ENCODE peak calls at places on chromosomes 11 and 22, in four cellular contexts. J, T, P and K are unnamed samples.

GRCh38 chr11:61138940-61139339 is 22.3 kb downstream of the VPS37C start:
- DNase-seq in P (no peak), J (peak; percentile 65), T (no peak), K (no peak)

GRCh38 chr11:44634401-44635281 is 69.2 kb downstream of the CD82 start:
- DNase-seq in J (no peak), P (peak; percentile 76), T (no peak), K (no peak)

GRCh38 chr11:111631034-111631665 is 28.9 kb downstream of the SIK2 start:
- DNase-seq in J (no peak), T (no peak), P (no peak), K (no peak)

GRCh38 chr22:38304526-38304925 is 12.7 kb downstream of the CSNK1E start:
- DNase-seq in T (no peak), P (no peak), J (no peak), K (no peak)

GRCh38 chr11:72411623-72412532 is 22.5 kb downstream of the CLPB start:
- DNase-seq in J (no peak), P (peak; percentile 78), T (no peak), K (peak; percentile 79)

GRCh38 chr22:43008921-43009320 is 6.0 kb downstream of the PACSIN2 start:
- DNase-seq in P (no peak), T (no peak), J (no peak), K (no peak)

GRCh38 chr11:47104337-47104950 is 72.2 kb downstream of the ARFGAP2 start:
- DNase-seq in P (no peak), J (no peak), T (no peak), K (no peak)

GRCh38 chr11:116808262-116809175 is 14.6 kb downstream of the APOA4 start:
- DNase-seq in P (no peak), J (no peak), T (no peak), K (no peak)

GRCh38 chr11:30586251-30587144 is at the start of gene MPPED2:
- DNase-seq in P (peak; percentile 83), T (peak; percentile 68), J (no peak), K (peak; percentile 8)

GRCh38 chr11:128716661-128717210 is 22.9 kb downstream of the FLI1 start:
- DNase-seq in T (no peak), P (peak; percentile 82), J (no peak), K (no peak)

GRCh38 chr22:28873183-28873964 is 10.0 kb upstream of the ZNRF3 start:
- DNase-seq in P (no peak), T (no peak), J (no peak), K (no peak)

GRCh38 chr11:110409174-110409573 is 20.6 kb upstream of the FDX1 start:
- DNase-seq in P (no peak), J (no peak), T (no peak), K (peak; percentile 29)

GRCh38 chr22:44394246-44395115 is 81.7 kb upstream of the SHISAL1 start:
- DNase-seq in J (no peak), P (peak; percentile 49), T (peak; percentile 35), K (no peak)

GRCh38 chr22:30283342-30283741 is 6.0 kb downstream of the CASTOR1 start:
- DNase-seq in T (no peak), P (no peak), J (no peak), K (no peak)

GRCh38 chr22:27456696-27457503 is 344.7 kb downstream of the MN1 start:
- DNase-seq in P (no peak), J (no peak), T (no peak), K (no peak)

GRCh38 chr11:1219836-1220810 is 2.7 kb upstream of the MUC5B start:
- DNase-seq in T (peak; percentile 63), J (no peak), P (peak; percentile 76), K (no peak)

GRCh38 chr11:35944503-35945136 is 758 bp downstream of the LDLRAD3 start:
- DNase-seq in P (no peak), J (no peak), T (no peak), K (no peak)

GRCh38 chr11:3984896-3985295 is 109.7 kb upstream of the RRM1 start:
- DNase-seq in P (no peak), J (no peak), T (no peak), K (no peak)

GRCh38 chr22:27480487-27480886 is 321.1 kb downstream of the MN1 start:
- DNase-seq in T (no peak), J (no peak), P (no peak), K (no peak)

GRCh38 chr11:44032304-44033085 is 15.3 kb upstream of the ACCSL start:
- DNase-seq in T (no peak), J (no peak), P (no peak), K (no peak)

GRCh38 chr11:23399995-23400394 is 539.7 kb upstream of the CCDC179 start:
- DNase-seq in T (no peak), J (no peak), P (peak; percentile 65), K (no peak)

GRCh38 chr11:59767212-59767611 is 12.0 kb downstream of the STX3 start:
- DNase-seq in T (no peak), J (no peak), P (no peak), K (no peak)

GRCh38 chr11:134668796-134669195 is 256.8 kb upstream of the B3GAT1 start:
- DNase-seq in P (no peak), J (no peak), T (no peak), K (no peak)

GRCh38 chr22:36204641-36205032 is 3.0 kb upstream of the APOL4 start:
- DNase-seq in J (no peak), P (no peak), T (no peak), K (no peak)

GRCh38 chr11:102666331-102666957 is 39.1 kb downstream of the MMP27 start:
- DNase-seq in P (no peak), J (no peak), T (no peak), K (peak; percentile 39)

GRCh38 chr11:114472661-114473060 is 33.4 kb downstream of the REXO2 start:
- DNase-seq in T (no peak), J (no peak), P (no peak), K (no peak)

GRCh38 chr11:25038131-25038530 is 541.3 kb downstream of the LUZP2 start:
- DNase-seq in T (no peak), P (no peak), J (no peak), K (no peak)

GRCh38 chr22:36384766-36385400 is 2.9 kb downstream of the MYH9 start:
- DNase-seq in T (no peak), J (peak; percentile 50), P (no peak), K (no peak)

GRCh38 chr22:33325232-33326004 is 267.2 kb upstream of the SYN3 start:
- DNase-seq in T (no peak), P (no peak), J (no peak), K (no peak)

GRCh38 chr11:43948341-43949185 is 6.1 kb downstream of the C11orf96 start:
- DNase-seq in J (no peak), P (no peak), T (peak; percentile 15), K (no peak)

GRCh38 chr11:47433991-47434786 is 8.0 kb upstream of the PSMC3 start:
- DNase-seq in T (no peak), J (no peak), P (no peak), K (no peak)

GRCh38 chr11:121367434-121367833 is 74.9 kb downstream of the SC5D start:
- DNase-seq in P (no peak), T (no peak), J (no peak), K (peak; percentile 30)

DNA sequence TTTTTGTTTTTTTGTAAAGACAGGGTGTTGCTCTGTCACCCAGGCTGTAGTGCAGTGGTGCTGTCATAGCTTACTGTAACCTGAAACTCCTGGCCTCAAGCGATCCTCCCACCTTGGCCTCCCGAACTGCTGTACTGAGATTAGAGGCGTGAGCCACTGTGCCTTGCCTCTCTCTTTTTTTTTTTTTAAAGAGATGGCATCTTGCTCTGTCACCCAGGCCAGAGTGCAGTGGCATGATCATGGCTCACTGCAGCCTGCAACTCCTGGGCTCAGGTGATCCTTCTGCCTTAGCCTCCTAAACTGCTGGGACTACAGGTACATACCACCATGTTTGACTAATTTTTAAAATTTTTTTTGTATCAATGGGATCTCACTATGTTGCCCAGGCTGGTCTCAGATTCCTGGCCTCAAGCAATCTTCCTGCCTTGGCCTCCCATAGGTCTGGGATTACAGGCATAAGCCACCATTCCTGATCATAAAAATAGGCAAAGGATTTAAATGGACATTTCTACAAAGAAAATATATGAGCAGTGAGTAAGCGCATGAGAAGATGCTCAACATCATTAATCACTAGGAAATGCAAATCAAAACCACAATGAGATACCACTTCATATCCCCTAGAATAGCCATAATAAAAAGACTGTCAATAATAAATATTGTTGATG is 17.3 kb upstream of the CLNS1A start:
- DNase-seq in T (no peak), J (no peak), P (no peak), K (no peak)
- H3K4me3 ChIP-seq in T (no peak overlapping the region), J (no peak overlapping the region), P (no peak overlapping the region), K (no peak overlapping the region)

GRCh38 chr11:77125695-77126094 is 2.4 kb upstream of the MYO7A start:
- DNase-seq in J (no peak), P (no peak), T (no peak), K (no peak)

GRCh38 chr11:77127674-77127968 is 425 bp upstream of the MYO7A start:
- DNase-seq in T (no peak), J (no peak), P (no peak), K (no peak)

GRCh38 chr11:77127969-77128691 is at the start of gene MYO7A:
- DNase-seq in J (no peak), P (no peak), T (no peak), K (no peak)

GRCh38 chr11:77126156-77126775 is 1.8 kb upstream of the MYO7A start:
- DNase-seq in T (no peak), P (no peak), J (no peak), K (no peak)

DNA sequence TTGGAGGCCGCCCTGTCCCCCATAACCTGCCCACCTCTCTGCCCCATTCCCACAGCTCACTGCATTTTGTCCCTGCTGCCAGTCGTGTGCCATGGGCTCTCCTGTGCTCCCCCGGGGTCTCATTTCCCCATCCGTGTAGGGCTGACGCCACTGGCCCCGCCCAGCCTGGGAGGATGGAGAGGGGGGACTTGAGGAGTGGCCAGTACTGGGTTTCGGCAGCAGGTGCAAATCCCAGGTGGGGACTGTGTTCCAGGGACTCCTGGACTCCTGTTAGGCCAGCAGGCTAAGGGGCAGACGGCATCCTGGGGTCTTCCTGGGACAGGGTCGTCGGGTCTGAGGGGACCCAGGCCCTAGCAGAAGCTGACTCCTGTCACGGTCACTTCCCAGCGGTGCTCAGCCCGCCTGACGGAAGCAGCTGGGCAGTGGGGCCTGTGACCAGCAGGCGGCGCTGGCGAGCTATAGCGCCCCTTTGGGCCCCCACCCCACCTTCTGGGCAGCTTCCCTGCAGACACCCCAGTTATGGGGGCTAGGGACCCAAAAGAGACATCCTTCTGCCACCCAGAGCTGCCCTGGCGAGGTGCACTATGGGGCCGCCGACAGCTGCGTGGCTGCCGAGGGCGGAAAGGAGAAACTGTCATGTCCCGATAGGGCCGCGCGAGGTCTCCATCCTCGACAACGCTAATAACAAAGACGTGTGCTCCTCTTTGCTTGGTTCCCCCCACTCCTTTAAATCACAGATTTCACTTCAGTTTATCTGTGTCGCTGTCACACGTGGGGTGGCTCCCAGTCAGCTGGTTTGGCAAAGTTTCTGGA is 979 bp upstream of the MYO7A start:
- DNase-seq in P (peak; percentile 86), T (no peak), J (no peak), K (peak; percentile 25)
- TF ChIP-seq POLR2AphosphoS5 in P (no peak), T (no peak), J (no peak), K (no peak)

GRCh38 chr11:119741369-119742262 is 12.6 kb upstream of the NECTIN1 start:
- DNase-seq in T (no peak), P (peak; percentile 91), J (no peak), K (no peak)
- H3K4me3 ChIP-seq in T (peak overlapping the region; percentile 34), P (no peak overlapping the region), J (no peak overlapping the region), K (no peak overlapping the region)

GRCh38 chr22:23263651-23264555 is 83.6 kb downstream of the BCR start:
- DNase-seq in P (peak; percentile 88), T (no peak), J (no peak), K (peak; percentile 76)

GRCh38 chr22:23259916-23260644 is 79.8 kb downstream of the BCR start:
- DNase-seq in J (no peak), P (no peak), T (no peak), K (no peak)

GRCh38 chr22:23260645-23261581 is 80.6 kb downstream of the BCR start:
- DNase-seq in P (no peak), T (no peak), J (no peak), K (no peak)

GRCh38 chr22:23262474-23263332 is 82.4 kb downstream of the BCR start:
- DNase-seq in T (no peak), P (no peak), J (no peak), K (no peak)

GRCh38 chr22:23261900-23262450 is 81.7 kb downstream of the BCR start:
- DNase-seq in T (no peak), P (no peak), J (no peak), K (no peak)
- TF ChIP-seq POLR2AphosphoS5 in T (no peak), P (no peak), J (no peak), K (no peak)